ENCODE peak calls at places on chromosomes 5 and 9, in four cellular contexts. One of them, this sample, is unnamed.

GRCh38 chr5:133844836-133845235 is 123.6 kb downstream of the C5orf15 start:
- DNase-seq in cerebellum: no peak
- DNase-seq in stimulated activated CD4-positive, alpha-beta T cell treated with anti-CD3 and anti-CD28 coated beads, Interleukin-4, amount 100 ng/mL, for 4 hours: no peak
- DNase-seq in H54: no peak
- DNase-seq in this sample: no peak

GRCh38 chr5:32143991-32144636 is 30.0 kb downstream of the GOLPH3 start:
- DNase-seq in cerebellum: no peak
- DNase-seq in stimulated activated CD4-positive, alpha-beta T cell treated with anti-CD3 and anti-CD28 coated beads, Interleukin-4, amount 100 ng/mL, for 4 hours: no peak
- DNase-seq in H54: no peak
- DNase-seq in this sample: no peak

GRCh38 chr5:76504901-76505564 is 101.9 kb downstream of the IQGAP2 start:
- DNase-seq in cerebellum: no peak
- DNase-seq in stimulated activated CD4-positive, alpha-beta T cell treated with anti-CD3 and anti-CD28 coated beads, Interleukin-4, amount 100 ng/mL, for 4 hours: no peak
- DNase-seq in H54: no peak
- DNase-seq in this sample: no peak

GRCh38 chr9:127344373-127344995 is 52.5 kb upstream of the SLC2A8 start:
- DNase-seq in cerebellum: no peak
- DNase-seq in stimulated activated CD4-positive, alpha-beta T cell treated with anti-CD3 and anti-CD28 coated beads, Interleukin-4, amount 100 ng/mL, for 4 hours: no peak
- DNase-seq in H54: peak; percentile 47
- DNase-seq in this sample: no peak

GRCh38 chr5:131394128-131394527 is 130.3 kb downstream of the CDC42SE2 start:
- DNase-seq in cerebellum: no peak
- DNase-seq in stimulated activated CD4-positive, alpha-beta T cell treated with anti-CD3 and anti-CD28 coated beads, Interleukin-4, amount 100 ng/mL, for 4 hours: peak; percentile 66
- DNase-seq in H54: no peak
- DNase-seq in this sample: peak; percentile 55

GRCh38 chr5:81235287-81236072 is 2.4 kb downstream of the CKMT2 start:
- DNase-seq in cerebellum: peak; percentile 67
- DNase-seq in stimulated activated CD4-positive, alpha-beta T cell treated with anti-CD3 and anti-CD28 coated beads, Interleukin-4, amount 100 ng/mL, for 4 hours: no peak
- DNase-seq in H54: no peak
- DNase-seq in this sample: no peak

GRCh38 chr5:175464414-175465233 is 13.7 kb upstream of the SFXN1 start:
- DNase-seq in cerebellum: peak; percentile 51
- DNase-seq in stimulated activated CD4-positive, alpha-beta T cell treated with anti-CD3 and anti-CD28 coated beads, Interleukin-4, amount 100 ng/mL, for 4 hours: peak; percentile 57
- DNase-seq in H54: peak; percentile 26
- DNase-seq in this sample: peak; percentile 60

GRCh38 chr9:121870271-121870670 is 218.8 kb downstream of the DAB2IP start:
- DNase-seq in cerebellum: no peak
- DNase-seq in stimulated activated CD4-positive, alpha-beta T cell treated with anti-CD3 and anti-CD28 coated beads, Interleukin-4, amount 100 ng/mL, for 4 hours: no peak
- DNase-seq in H54: no peak
- DNase-seq in this sample: no peak

GRCh38 chr5:141778211-141778610 is 96.2 kb upstream of the ARAP3 start:
- DNase-seq in cerebellum: peak; percentile 37
- DNase-seq in stimulated activated CD4-positive, alpha-beta T cell treated with anti-CD3 and anti-CD28 coated beads, Interleukin-4, amount 100 ng/mL, for 4 hours: no peak
- DNase-seq in H54: peak; percentile 98
- DNase-seq in this sample: no peak

GRCh38 chr9:109194157-109194556 is 27.1 kb upstream of the FRRS1L start:
- DNase-seq in cerebellum: no peak
- DNase-seq in stimulated activated CD4-positive, alpha-beta T cell treated with anti-CD3 and anti-CD28 coated beads, Interleukin-4, amount 100 ng/mL, for 4 hours: no peak
- DNase-seq in H54: no peak
- DNase-seq in this sample: no peak

GRCh38 chr5:149605998-149606721 is 24.9 kb downstream of the ARHGEF37 start:
- DNase-seq in cerebellum: no peak
- DNase-seq in stimulated activated CD4-positive, alpha-beta T cell treated with anti-CD3 and anti-CD28 coated beads, Interleukin-4, amount 100 ng/mL, for 4 hours: no peak
- DNase-seq in H54: peak; percentile 78
- DNase-seq in this sample: peak; percentile 53

GRCh38 chr5:53996008-53996407 is 314.4 kb downstream of the ARL15 start:
- DNase-seq in cerebellum: no peak
- DNase-seq in stimulated activated CD4-positive, alpha-beta T cell treated with anti-CD3 and anti-CD28 coated beads, Interleukin-4, amount 100 ng/mL, for 4 hours: no peak
- DNase-seq in H54: no peak
- DNase-seq in this sample: no peak

GRCh38 chr9:108759835-108760234 is 96.0 kb downstream of the ACTL7B start:
- DNase-seq in cerebellum: no peak
- DNase-seq in stimulated activated CD4-positive, alpha-beta T cell treated with anti-CD3 and anti-CD28 coated beads, Interleukin-4, amount 100 ng/mL, for 4 hours: no peak
- DNase-seq in H54: no peak
- DNase-seq in this sample: no peak

GRCh38 chr9:135478858-135479468 is 619 bp upstream of the PPP1R26 start:
- DNase-seq in cerebellum: no peak
- DNase-seq in stimulated activated CD4-positive, alpha-beta T cell treated with anti-CD3 and anti-CD28 coated beads, Interleukin-4, amount 100 ng/mL, for 4 hours: no peak
- DNase-seq in H54: peak; percentile 54
- DNase-seq in this sample: no peak

GRCh38 chr9:34995288-34996060 is 5.9 kb downstream of the DNAJB5 start:
- DNase-seq in cerebellum: no peak
- DNase-seq in stimulated activated CD4-positive, alpha-beta T cell treated with anti-CD3 and anti-CD28 coated beads, Interleukin-4, amount 100 ng/mL, for 4 hours: no peak
- DNase-seq in H54: no peak
- DNase-seq in this sample: no peak

GRCh38 chr9:95511952-95512750 is 4.6 kb downstream of the PTCH1 start:
- DNase-seq in cerebellum: no peak
- DNase-seq in stimulated activated CD4-positive, alpha-beta T cell treated with anti-CD3 and anti-CD28 coated beads, Interleukin-4, amount 100 ng/mL, for 4 hours: no peak
- DNase-seq in H54: no peak
- DNase-seq in this sample: no peak

GRCh38 chr5:172140866-172141265 is 47.2 kb downstream of the STK10 start:
- DNase-seq in cerebellum: no peak
- DNase-seq in stimulated activated CD4-positive, alpha-beta T cell treated with anti-CD3 and anti-CD28 coated beads, Interleukin-4, amount 100 ng/mL, for 4 hours: no peak
- DNase-seq in H54: no peak
- DNase-seq in this sample: no peak

GRCh38 chr9:126698756-126699155 is 85.0 kb downstream of the LMX1B start:
- DNase-seq in cerebellum: no peak
- DNase-seq in stimulated activated CD4-positive, alpha-beta T cell treated with anti-CD3 and anti-CD28 coated beads, Interleukin-4, amount 100 ng/mL, for 4 hours: no peak
- DNase-seq in H54: no peak
- DNase-seq in this sample: no peak

GRCh38 chr5:76715734-76716455 is at the start of gene F2R:
- DNase-seq in cerebellum: no peak
- DNase-seq in stimulated activated CD4-positive, alpha-beta T cell treated with anti-CD3 and anti-CD28 coated beads, Interleukin-4, amount 100 ng/mL, for 4 hours: peak; percentile 30
- DNase-seq in H54: peak; percentile 65
- DNase-seq in this sample: peak; percentile 81

GRCh38 chr5:132008163-132008473 is 3.3 kb downstream of the ACSL6 start:
- DNase-seq in cerebellum: no peak
- DNase-seq in stimulated activated CD4-positive, alpha-beta T cell treated with anti-CD3 and anti-CD28 coated beads, Interleukin-4, amount 100 ng/mL, for 4 hours: no peak
- DNase-seq in H54: no peak
- DNase-seq in this sample: no peak

GRCh38 chr5:154740957-154741356 is 14.2 kb upstream of the LARP1 start:
- DNase-seq in cerebellum: no peak
- DNase-seq in stimulated activated CD4-positive, alpha-beta T cell treated with anti-CD3 and anti-CD28 coated beads, Interleukin-4, amount 100 ng/mL, for 4 hours: no peak
- DNase-seq in H54: no peak
- DNase-seq in this sample: no peak

GRCh38 chr5:14414615-14415515 is 166.7 kb upstream of the OTULINL start:
- DNase-seq in cerebellum: no peak
- DNase-seq in stimulated activated CD4-positive, alpha-beta T cell treated with anti-CD3 and anti-CD28 coated beads, Interleukin-4, amount 100 ng/mL, for 4 hours: no peak
- DNase-seq in H54: no peak
- DNase-seq in this sample: peak; percentile 61

GRCh38 chr9:132673355-132673754 is 3.1 kb downstream of the GTF3C4 start:
- DNase-seq in cerebellum: peak; percentile 47
- DNase-seq in stimulated activated CD4-positive, alpha-beta T cell treated with anti-CD3 and anti-CD28 coated beads, Interleukin-4, amount 100 ng/mL, for 4 hours: no peak
- DNase-seq in H54: peak; percentile 26
- DNase-seq in this sample: no peak

GRCh38 chr9:109110326-109111014 is 9.3 kb downstream of the TMEM245 start:
- DNase-seq in cerebellum: no peak
- DNase-seq in stimulated activated CD4-positive, alpha-beta T cell treated with anti-CD3 and anti-CD28 coated beads, Interleukin-4, amount 100 ng/mL, for 4 hours: no peak
- DNase-seq in H54: no peak
- DNase-seq in this sample: peak; percentile 22

GRCh38 chr5:174720612-174721521 is 3.5 kb upstream of the MSX2 start:
- DNase-seq in cerebellum: no peak
- DNase-seq in stimulated activated CD4-positive, alpha-beta T cell treated with anti-CD3 and anti-CD28 coated beads, Interleukin-4, amount 100 ng/mL, for 4 hours: no peak
- DNase-seq in H54: no peak
- DNase-seq in this sample: no peak

GRCh38 chr5:133292300-133292699 is 240.5 kb downstream of the HSPA4 start:
- DNase-seq in cerebellum: no peak
- DNase-seq in stimulated activated CD4-positive, alpha-beta T cell treated with anti-CD3 and anti-CD28 coated beads, Interleukin-4, amount 100 ng/mL, for 4 hours: no peak
- DNase-seq in H54: peak; percentile 93
- DNase-seq in this sample: no peak

GRCh38 chr5:107958861-107959260 is 288.1 kb upstream of the EFNA5 start:
- DNase-seq in cerebellum: no peak
- DNase-seq in stimulated activated CD4-positive, alpha-beta T cell treated with anti-CD3 and anti-CD28 coated beads, Interleukin-4, amount 100 ng/mL, for 4 hours: peak; percentile 19
- DNase-seq in H54: no peak
- DNase-seq in this sample: no peak

GRCh38 chr5:156147948-156148285 is 179.0 kb upstream of the SGCD start:
- DNase-seq in cerebellum: no peak
- DNase-seq in stimulated activated CD4-positive, alpha-beta T cell treated with anti-CD3 and anti-CD28 coated beads, Interleukin-4, amount 100 ng/mL, for 4 hours: no peak
- DNase-seq in H54: no peak
- DNase-seq in this sample: no peak

GRCh38 chr9:137606005-137606601 is 617 bp downstream of the ARRDC1 start:
- DNase-seq in cerebellum: no peak
- DNase-seq in stimulated activated CD4-positive, alpha-beta T cell treated with anti-CD3 and anti-CD28 coated beads, Interleukin-4, amount 100 ng/mL, for 4 hours: no peak
- DNase-seq in H54: no peak
- DNase-seq in this sample: no peak

GRCh38 chr5:179907570-179908324 is at the start of gene TBC1D9B:
- DNase-seq in cerebellum: peak; percentile 84
- DNase-seq in stimulated activated CD4-positive, alpha-beta T cell treated with anti-CD3 and anti-CD28 coated beads, Interleukin-4, amount 100 ng/mL, for 4 hours: peak; percentile 57
- DNase-seq in H54: peak; percentile 90
- DNase-seq in this sample: peak; percentile 90

GRCh38 chr5:140785905-140786686 is at the start of gene PCDHA1:
- DNase-seq in cerebellum: no peak
- DNase-seq in stimulated activated CD4-positive, alpha-beta T cell treated with anti-CD3 and anti-CD28 coated beads, Interleukin-4, amount 100 ng/mL, for 4 hours: no peak
- DNase-seq in H54: no peak
- DNase-seq in this sample: no peak

GRCh38 chr5:65832603-65833228 is 93.7 kb upstream of the ERBIN start:
- DNase-seq in cerebellum: no peak
- DNase-seq in stimulated activated CD4-positive, alpha-beta T cell treated with anti-CD3 and anti-CD28 coated beads, Interleukin-4, amount 100 ng/mL, for 4 hours: no peak
- DNase-seq in H54: no peak
- DNase-seq in this sample: no peak

GRCh38 chr5:37552770-37553719 is 173.9 kb downstream of the WDR70 start:
- DNase-seq in cerebellum: no peak
- DNase-seq in stimulated activated CD4-positive, alpha-beta T cell treated with anti-CD3 and anti-CD28 coated beads, Interleukin-4, amount 100 ng/mL, for 4 hours: no peak
- DNase-seq in H54: no peak
- DNase-seq in this sample: no peak

GRCh38 chr5:72848474-72849428 is 32.3 kb downstream of the TNPO1 start:
- DNase-seq in cerebellum: peak; percentile 52
- DNase-seq in stimulated activated CD4-positive, alpha-beta T cell treated with anti-CD3 and anti-CD28 coated beads, Interleukin-4, amount 100 ng/mL, for 4 hours: peak; percentile 45
- DNase-seq in H54: no peak
- DNase-seq in this sample: peak; percentile 66

GRCh38 chr9:79346350-79347020 is 225.3 kb upstream of the TLE4 start:
- DNase-seq in cerebellum: no peak
- DNase-seq in stimulated activated CD4-positive, alpha-beta T cell treated with anti-CD3 and anti-CD28 coated beads, Interleukin-4, amount 100 ng/mL, for 4 hours: no peak
- DNase-seq in H54: no peak
- DNase-seq in this sample: no peak

GRCh38 chr5:56616454-56617160 is 198.7 kb upstream of the MAP3K1 start:
- DNase-seq in cerebellum: no peak
- DNase-seq in stimulated activated CD4-positive, alpha-beta T cell treated with anti-CD3 and anti-CD28 coated beads, Interleukin-4, amount 100 ng/mL, for 4 hours: no peak
- DNase-seq in H54: no peak
- DNase-seq in this sample: no peak

GRCh38 chr9:129964901-129965734 is 77.9 kb downstream of the FNBP1 start:
- DNase-seq in cerebellum: no peak
- DNase-seq in stimulated activated CD4-positive, alpha-beta T cell treated with anti-CD3 and anti-CD28 coated beads, Interleukin-4, amount 100 ng/mL, for 4 hours: no peak
- DNase-seq in H54: no peak
- DNase-seq in this sample: no peak